ENCODE peak calls at places on chromosome 9, in four cellular contexts. P is HFF-Myc, O is body of pancreas, H is thoracic aorta. N is an unnamed sample.
A peak's percentile ranks its signal among the peaks of the same experiment; 100 is the strongest.

GRCh38 chr9:120299785-120300184 is 280.2 kb downstream of the CDK5RAP2 start:
- DNase-seq in P (no peak), O (no peak), H (no peak), N (no peak)

GRCh38 chr9:93650448-93650847 is 74.1 kb downstream of the PHF2 start:
- DNase-seq in P (no peak), O (peak; percentile 5), H (no peak), N (no peak)

GRCh38 chr9:99169982-99170761 is 51.6 kb downstream of the ALG2 start:
- DNase-seq in P (no peak), O (no peak), H (no peak), N (no peak)

GRCh38 chr9:109972026-109973005 is 192.3 kb downstream of the PALM2AKAP2 start:
- DNase-seq in P (no peak), O (no peak), H (no peak), N (no peak)

GRCh38 chr9:21836437-21837161 is 34.2 kb downstream of the MTAP start:
- DNase-seq in P (peak; percentile 99), O (no peak), H (no peak), N (no peak)

GRCh38 chr9:98326402-98327248 is 71.2 kb upstream of the TBC1D2 start:
- DNase-seq in P (peak; percentile 46), O (no peak), H (no peak), N (peak; percentile 37)

GRCh38 chr9:109821711-109822110 is 41.7 kb downstream of the PALM2AKAP2 start:
- DNase-seq in P (no peak), O (no peak), H (no peak), N (no peak)

GRCh38 chr9:2414465-2414864 is 207.1 kb upstream of the VLDLR start:
- DNase-seq in P (no peak), O (no peak), H (no peak), N (no peak)

GRCh38 chr9:136538599-136539426 is 7.0 kb downstream of the NOTCH1 start:
- DNase-seq in P (no peak), O (no peak), H (no peak), N (no peak)

GRCh38 chr9:4904322-4905134 is 80.5 kb upstream of the JAK2 start:
- DNase-seq in P (no peak), O (no peak), H (no peak), N (no peak)

GRCh38 chr9:36188212-36188611 is 2.5 kb upstream of the CLTA start:
- DNase-seq in P (no peak), O (no peak), H (no peak), N (no peak)

GRCh38 chr9:99211746-99212145 is 10.0 kb downstream of the ALG2 start:
- DNase-seq in P (no peak), O (no peak), H (no peak), N (no peak)

GRCh38 chr9:114229236-114229635 is 73.9 kb downstream of the COL27A1 start:
- DNase-seq in P (no peak), O (no peak), H (no peak), N (no peak)

GRCh38 chr9:69946800-69947437 is 96.7 kb upstream of the MAMDC2 start:
- DNase-seq in P (peak; percentile 76), O (no peak), H (no peak), N (no peak)

GRCh38 chr9:126880947-126881332 is 20.5 kb downstream of the ZBTB34 start:
- DNase-seq in P (no peak), O (no peak), H (no peak), N (no peak)

GRCh38 chr9:130942679-130943078 is 3.6 kb upstream of the FIBCD1 start:
- DNase-seq in P (no peak), O (no peak), H (no peak), N (no peak)

GRCh38 chr9:89153618-89154017 is 25.0 kb downstream of the SHC3 start:
- DNase-seq in P (peak; percentile 39), O (no peak), H (peak; percentile 27), N (peak; percentile 57)

GRCh38 chr9:98485706-98486105 is 223.0 kb downstream of the GABBR2 start:
- DNase-seq in P (no peak), O (no peak), H (no peak), N (no peak)

GRCh38 chr9:98869866-98870265 is 62.4 kb downstream of the GALNT12 start:
- DNase-seq in P (no peak), O (peak; percentile 10), H (no peak), N (no peak)

GRCh38 chr9:132908635-132909034 is 29.9 kb downstream of the SPACA9 start:
- DNase-seq in P (no peak), O (no peak), H (no peak), N (no peak)

GRCh38 chr9:123771690-123772089 is 158.2 kb downstream of the DENND1A start:
- DNase-seq in P (no peak), O (no peak), H (no peak), N (no peak)

GRCh38 chr9:77021928-77022782 is 2.7 kb downstream of the FOXB2 start:
- DNase-seq in P (no peak), O (no peak), H (no peak), N (no peak)

GRCh38 chr9:124251605-124252366 is 6.0 kb upstream of the NEK6 start:
- DNase-seq in P (no peak), O (no peak), H (no peak), N (no peak)

GRCh38 chr9:27368317-27368985 is 71.5 kb upstream of the EQTN start:
- DNase-seq in P (no peak), O (no peak), H (no peak), N (peak; percentile 47)

GRCh38 chr9:132401791-132402190 is 4.8 kb downstream of the TTF1 start:
- DNase-seq in P (no peak), O (no peak), H (no peak), N (no peak)

GRCh38 chr9:74760031-74760700 is 127.6 kb downstream of the TRPM6 start:
- DNase-seq in P (no peak), O (no peak), H (no peak), N (no peak)

GRCh38 chr9:76716270-76716669 is 48.0 kb upstream of the PCA3 start:
- DNase-seq in P (no peak), O (no peak), H (no peak), N (no peak)

GRCh38 chr9:124353811-124354274 is 61.4 kb downstream of the PSMB7 start:
- DNase-seq in P (peak; percentile 12), O (no peak), H (no peak), N (no peak)

GRCh38 chr9:109085510-109085909 is 34.2 kb downstream of the TMEM245 start:
- DNase-seq in P (no peak), O (no peak), H (no peak), N (no peak)

GRCh38 chr9:76181020-76181641 is 213.1 kb downstream of the RFK start:
- DNase-seq in P (peak; percentile 31), O (no peak), H (no peak), N (no peak)

GRCh38 chr9:113593682-113594281 is 130.3 kb downstream of the RGS3 start:
- DNase-seq in P (peak; percentile 98), O (peak; percentile 87), H (peak; percentile 97), N (peak; percentile 83)

GRCh38 chr9:84324811-84325210 is 15.7 kb downstream of the SLC28A3 start:
- DNase-seq in P (no peak), O (no peak), H (no peak), N (no peak)

GRCh38 chr9:94921072-94921471 is 194.6 kb downstream of the AOPEP start:
- DNase-seq in P (no peak), O (no peak), H (no peak), N (no peak)

GRCh38 chr9:135750786-135751185 is 48.8 kb downstream of the KCNT1 start:
- DNase-seq in P (no peak), O (no peak), H (no peak), N (no peak)

GRCh38 chr9:134968011-134968822 is 50.5 kb upstream of the FCN1 start:
- DNase-seq in P (peak; percentile 21), O (no peak), H (no peak), N (peak; percentile 74)

GRCh38 chr9:130343445-130343918 is 77.9 kb downstream of the HMCN2 start:
- DNase-seq in P (no peak), O (no peak), H (no peak), N (no peak)

GRCh38 chr9:69758001-69758730 is 1.6 kb downstream of the PTAR1 start:
- DNase-seq in P (no peak), O (no peak), H (no peak), N (no peak)

GRCh38 chr9:78783743-78784142 is 486.8 kb downstream of the PSAT1 start:
- DNase-seq in P (no peak), O (no peak), H (no peak), N (no peak)

GRCh38 chr9:78782858-78783257 is 485.9 kb downstream of the PSAT1 start:
- DNase-seq in P (no peak), O (no peak), H (no peak), N (no peak)

GRCh38 chr9:78778843-78779486 is 482.0 kb downstream of the PSAT1 start:
- DNase-seq in P (no peak), O (no peak), H (no peak), N (no peak)

GRCh38 chr9:78782234-78782633 is 485.3 kb downstream of the PSAT1 start:
- DNase-seq in P (no peak), O (no peak), H (no peak), N (no peak)

GRCh38 chr9:78781681-78782080 is 484.8 kb downstream of the PSAT1 start:
- DNase-seq in P (no peak), O (no peak), H (no peak), N (no peak)
- TF ChIP-seq CTCF in P (no peak), O (no peak), H (no peak), N (no peak)

GRCh38 chr9:115615821-115616665 is 498.1 kb upstream of the TNC start:
- DNase-seq in P (peak; percentile 66), O (no peak), H (no peak), N (no peak)
- H3K4me3 ChIP-seq in P (no peak overlapping the region), O (no peak overlapping the region), H (no peak overlapping the region), N (no peak overlapping the region)

DNA sequence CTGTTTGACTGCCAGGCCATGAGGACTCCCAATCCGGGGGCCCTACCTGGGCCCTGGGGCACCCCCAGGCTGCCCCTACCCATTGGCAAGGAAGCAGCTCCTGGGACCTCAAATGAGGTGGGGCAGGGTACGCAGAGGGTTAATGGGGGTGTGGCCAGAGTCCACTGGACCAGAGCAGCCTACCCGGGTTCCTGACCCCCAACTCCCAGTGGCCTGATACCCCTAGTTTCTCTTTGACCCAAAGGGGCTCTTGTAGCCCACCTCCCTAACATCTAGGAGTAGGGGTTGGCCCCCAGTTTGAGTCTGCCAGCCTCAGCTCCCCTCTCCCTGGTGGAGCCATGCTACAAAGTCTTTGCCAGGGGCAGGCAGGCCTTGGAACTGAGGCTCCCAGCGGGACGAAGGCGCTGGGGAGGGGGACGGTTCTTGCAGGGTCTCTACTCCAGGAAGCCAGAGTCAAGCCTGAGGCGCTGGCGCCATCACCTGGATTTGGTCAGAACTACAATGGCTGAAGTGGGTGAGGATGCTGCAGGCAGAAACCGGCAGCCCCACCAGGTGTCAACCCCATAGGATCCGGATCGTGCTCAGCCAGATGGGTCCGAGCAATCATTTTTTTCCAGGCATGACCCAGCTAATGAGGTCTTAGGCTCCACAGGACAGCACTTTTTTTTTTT is 8.4 kb upstream of the CERCAM start:
- DNase-seq in P (no peak), O (peak; percentile 38), H (no peak), N (peak; percentile 35)
- TF ChIP-seq CTCF in P (peak; percentile 58), O (no peak), H (no peak), N (no peak)

DNA sequence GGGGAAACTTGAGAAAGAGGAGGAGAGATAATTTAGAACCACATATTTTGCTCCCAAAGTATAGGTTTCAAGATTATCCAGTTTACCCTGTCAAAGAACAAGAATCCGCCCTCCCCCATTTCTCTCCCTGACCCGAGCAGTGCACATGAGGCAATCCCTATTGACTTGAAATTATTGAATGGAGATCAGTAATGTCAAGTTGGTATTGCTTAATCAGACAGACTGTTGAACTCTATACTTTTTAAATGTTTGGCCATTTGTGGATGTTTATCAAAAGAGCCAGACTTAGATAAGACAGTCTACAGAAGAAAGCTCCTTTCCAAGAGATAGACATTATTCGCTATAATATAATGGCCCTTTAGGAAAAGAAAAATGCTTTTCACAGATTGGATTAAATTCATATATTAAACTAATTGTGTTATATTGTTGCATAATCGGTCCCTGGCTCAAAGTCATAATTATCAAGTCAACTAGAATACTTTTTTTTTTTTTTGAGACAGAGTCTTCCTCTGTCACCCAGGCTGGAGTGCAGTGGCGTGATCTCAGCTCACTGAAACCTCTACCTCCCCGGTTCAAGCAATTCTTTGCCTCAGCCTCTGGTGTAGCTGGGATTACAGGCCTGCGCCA is 5.3 kb downstream of the SLC25A25 start:
- DNase-seq in P (no peak), O (no peak), H (no peak), N (no peak)
- H3K4me3 ChIP-seq in P (no peak overlapping the region), O (no peak overlapping the region), H (peak overlapping the region; percentile 42), N (no peak overlapping the region)